ENCODE peak calls at places on chromosome 1, in seven cellular contexts. J, R, W, C, X, F and E are unnamed samples.

GRCh38 chr1:4650486-4650885 is 3.9 kb upstream of the AJAP1 start:
- DNase-seq in C (peak; percentile 7), F (no peak), R (no peak), J (no peak), X (no peak), W (no peak), E (no peak)

GRCh38 chr1:53604291-53604919 is 134.6 kb downstream of the GLIS1 start:
- DNase-seq in F (peak; percentile 43), R (no peak), W (no peak), J (no peak), C (no peak), X (no peak), E (no peak)

GRCh38 chr1:56584910-56585528 is 5.7 kb upstream of the PLPP3 start:
- DNase-seq in X (no peak), F (peak; percentile 77), J (no peak), W (no peak), R (no peak), C (peak; percentile 84), E (peak; percentile 33)

GRCh38 chr1:42336978-42337377 is 1.9 kb upstream of the FOXJ3 start:
- DNase-seq in F (no peak), C (no peak), R (no peak), J (no peak), W (no peak), X (no peak), E (no peak)

GRCh38 chr1:183913556-183913955 is 108.6 kb downstream of the RGL1 start:
- DNase-seq in X (no peak), C (no peak), J (no peak), W (no peak), F (no peak), R (no peak), E (no peak)

GRCh38 chr1:98884864-98885263 is 119.8 kb downstream of the PLPPR5 start:
- DNase-seq in R (no peak), J (no peak), F (no peak), X (no peak), C (no peak), W (no peak), E (no peak)

GRCh38 chr1:10968411-10968826 is 44.0 kb upstream of the TARDBP start:
- DNase-seq in X (no peak), W (no peak), F (no peak), C (no peak), R (peak; percentile 56), J (no peak), E (no peak)

GRCh38 chr1:162327144-162327790 is 49.4 kb downstream of the SPATA46 start:
- DNase-seq in C (peak; percentile 29), X (no peak), W (no peak), F (no peak), J (no peak), R (no peak), E (no peak)

GRCh38 chr1:109251277-109252166 is 2.2 kb downstream of the CELSR2 start:
- DNase-seq in R (no peak), C (no peak), F (no peak), X (no peak), J (no peak), W (no peak), E (no peak)

GRCh38 chr1:154148787-154149186 is 6.1 kb downstream of the NUP210L start:
- DNase-seq in W (no peak), X (no peak), J (no peak), C (no peak), F (no peak), R (peak; percentile 38), E (no peak)

GRCh38 chr1:3457910-3458621 is 3.6 kb downstream of the ARHGEF16 start:
- DNase-seq in F (no peak), W (peak; percentile 12), C (no peak), X (peak; percentile 52), J (peak; percentile 72), R (no peak), E (no peak)

GRCh38 chr1:186482661-186483255 is 21.8 kb upstream of the PDC start:
- DNase-seq in C (peak; percentile 87), R (peak; percentile 12), W (peak; percentile 25), J (peak; percentile 49), F (peak; percentile 72), X (peak; percentile 51), E (no peak)

GRCh38 chr1:158289722-158290570 is at the start of gene CD1C:
- DNase-seq in C (no peak), W (no peak), J (no peak), R (no peak), F (no peak), X (no peak), E (no peak)

GRCh38 chr1:153150846-153151245 is at the start of gene SPRR2G:
- DNase-seq in J (no peak), F (no peak), W (no peak), R (no peak), C (no peak), X (no peak), E (no peak)

GRCh38 chr1:10835423-10836421 is 39.3 kb upstream of the CASZ1 start:
- DNase-seq in R (peak; percentile 23), F (peak; percentile 30), C (peak; percentile 39), J (peak; percentile 78), X (no peak), W (peak; percentile 44), E (no peak)

GRCh38 chr1:175169305-175170018 is 23.1 kb downstream of the KIAA0040 start:
- DNase-seq in F (peak; percentile 52), W (no peak), J (no peak), R (no peak), X (no peak), C (peak; percentile 10), E (no peak)

DNA sequence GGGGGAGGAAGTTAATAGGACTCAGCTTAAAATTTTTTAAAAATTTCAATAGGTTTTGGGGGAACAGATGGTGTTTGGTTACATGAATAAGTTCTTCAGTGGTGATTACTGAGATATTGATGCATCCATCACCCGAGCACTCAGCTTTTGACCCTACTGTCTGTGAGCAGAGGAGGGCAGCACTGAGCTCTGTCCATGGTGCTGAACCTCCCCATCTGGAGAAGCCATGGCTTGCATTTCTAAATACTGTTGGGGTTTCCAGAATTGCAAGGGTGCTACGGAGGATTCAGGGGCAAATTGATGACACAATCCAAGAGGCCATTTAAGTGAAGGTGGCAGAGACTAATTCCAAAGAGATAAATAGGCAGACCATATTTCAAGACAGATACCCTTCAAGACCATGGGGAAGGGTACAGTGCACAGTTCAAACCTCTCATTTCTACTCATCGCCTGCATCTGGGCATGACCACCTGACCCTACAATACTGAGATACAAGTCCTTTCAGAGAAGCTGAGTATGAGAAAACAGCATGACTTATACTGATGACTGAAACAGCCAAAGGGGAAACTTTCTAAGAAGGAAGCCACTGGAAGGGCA is 17.2 kb downstream of the SYT2 start:
- DNase-seq in J (peak; percentile 58), X (peak; percentile 60), C (peak; percentile 70), F (peak; percentile 61), R (no peak), W (peak; percentile 45), E (no peak)
- TF ChIP-seq CTCF in J (no peak), X (peak; percentile 52), C (peak; percentile 34), F (peak; percentile 27), R (no peak), W (peak; percentile 33), E (peak; percentile 38)

DNA sequence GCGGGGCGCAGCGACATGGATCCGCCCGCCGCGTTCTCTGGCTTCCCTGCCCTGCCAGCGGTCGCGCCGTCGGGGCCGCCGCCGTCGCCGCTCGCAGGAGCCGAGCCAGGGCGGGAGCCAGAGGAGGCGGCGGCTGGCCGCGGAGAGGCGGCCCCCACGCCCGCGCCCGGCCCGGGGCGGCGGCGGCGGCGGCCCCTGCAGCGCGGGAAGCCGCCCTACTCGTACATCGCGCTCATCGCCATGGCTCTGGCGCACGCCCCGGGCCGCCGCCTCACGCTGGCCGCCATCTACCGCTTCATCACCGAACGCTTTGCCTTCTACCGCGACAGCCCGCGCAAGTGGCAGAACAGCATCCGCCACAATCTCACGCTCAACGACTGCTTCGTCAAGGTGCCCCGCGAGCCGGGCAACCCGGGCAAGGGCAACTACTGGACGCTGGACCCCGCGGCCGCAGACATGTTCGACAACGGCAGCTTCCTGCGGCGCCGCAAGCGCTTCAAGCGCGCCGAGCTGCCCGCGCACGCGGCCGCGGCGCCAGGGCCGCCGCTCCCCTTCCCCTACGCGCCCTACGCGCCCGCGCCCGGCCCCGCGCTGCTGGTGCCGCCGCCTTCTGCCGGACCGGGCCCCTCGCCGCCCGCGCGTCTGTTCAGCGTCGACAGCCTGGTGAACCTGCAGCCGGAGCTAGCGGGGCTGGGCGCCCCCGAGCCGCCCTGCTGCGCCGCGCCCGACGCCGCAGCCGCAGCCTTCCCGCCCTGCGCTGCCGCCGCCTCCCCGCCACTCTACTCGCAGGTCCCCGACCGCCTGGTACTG is 439 bp downstream of the FOXE3 start:
- DNase-seq in C (no peak), R (no peak), X (no peak), F (no peak), W (no peak), J (no peak), E (no peak)
- H3K4me3 ChIP-seq in C (peak overlapping the region; percentile 30), R (no peak overlapping the region), X (no peak overlapping the region), F (peak overlapping the region; percentile 13), W (peak overlapping the region; percentile 40), J (peak overlapping the region; percentile 29), E (peak overlapping the region; percentile 39)

GRCh38 chr1:23566304-23566703 is 7.0 kb upstream of the ID3 start:
- DNase-seq in C (no peak), J (no peak), W (no peak), F (no peak), X (no peak), R (no peak), E (no peak)
- TF ChIP-seq CTCF in C (peak; percentile 31), J (no peak), W (no peak), F (peak; percentile 32), X (no peak), R (peak; percentile 38), E (peak; percentile 18)

DNA sequence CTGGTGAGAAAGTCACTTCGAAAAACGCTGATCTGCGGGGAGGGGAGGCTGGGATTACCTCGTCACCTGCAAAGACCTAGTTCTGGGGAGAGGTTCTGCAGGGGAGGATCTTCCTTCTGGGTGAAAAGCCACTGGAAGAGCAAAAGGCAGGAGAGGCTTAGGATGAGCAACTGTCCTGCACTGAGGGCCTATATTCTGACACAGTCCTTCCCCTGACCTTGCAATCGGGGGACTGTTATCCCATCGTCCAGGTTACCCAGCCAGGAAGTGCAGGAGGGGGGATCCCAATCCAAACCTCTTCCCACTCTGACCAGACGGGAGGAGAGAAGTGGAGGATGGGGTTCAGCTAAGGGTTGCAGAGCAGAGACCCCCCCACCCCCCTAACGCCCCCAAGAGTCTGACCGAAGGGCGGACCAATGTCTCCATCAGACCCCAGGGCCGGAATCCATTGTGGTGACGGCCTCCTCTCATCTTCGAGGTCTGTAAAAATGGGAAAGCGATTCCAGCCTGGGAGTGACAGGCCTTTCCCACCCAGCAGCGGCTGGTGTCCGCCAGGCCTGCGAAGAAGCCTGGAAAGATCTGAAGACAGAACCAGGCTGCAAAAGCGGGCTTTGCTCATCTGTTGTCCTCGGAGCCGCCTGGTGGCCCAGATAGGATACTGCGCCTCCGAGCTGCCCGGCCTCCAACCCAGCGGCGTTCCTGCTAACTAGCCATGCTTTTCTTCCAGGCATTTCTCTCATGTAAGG is 1.6 kb upstream of the DHRS3 start:
- DNase-seq in X (peak; percentile 78), R (peak; percentile 49), F (peak; percentile 88), C (peak; percentile 91), J (peak; percentile 89), W (peak; percentile 87), E (no peak)
- H3K4me3 ChIP-seq in X (peak overlapping the region; percentile 71), R (peak overlapping the region; percentile 31), F (peak overlapping the region; percentile 82), C (peak overlapping the region; percentile 4), J (peak overlapping the region; percentile 71), W (peak overlapping the region; percentile 90), E (peak overlapping the region; percentile 82)